ENCODE peak calls at places on chromosomes 16 and 17, in six cellular contexts. W is kidney epithelial cell, J is lower leg skin, U is choroid plexus epithelial cell, O is AG10803, B is lower lobe of right lung. T is an unnamed sample.
A peak's percentile ranks its signal among the peaks of the same experiment; 100 is the strongest.

GRCh38 chr16:31253642-31254045 is 6.1 kb upstream of the ITGAM start:
- DNase-seq in W (no peak), J (peak; percentile 57), U (peak; percentile 31), O (no peak), B (peak; percentile 77), T (no peak)

GRCh38 chr16:53913082-53913870 is 209.3 kb downstream of the FTO start:
- DNase-seq in W (no peak), J (peak; percentile 75), U (peak; percentile 93), O (peak; percentile 90), B (no peak), T (no peak)

GRCh38 chr16:50273888-50274770 is 7.8 kb downstream of the ADCY7 start:
- DNase-seq in W (no peak), J (no peak), U (no peak), O (no peak), B (peak; percentile 74), T (peak; percentile 76)

GRCh38 chr17:76046064-76046463 is 19.0 kb upstream of the EVPL start:
- DNase-seq in W (no peak), J (no peak), U (no peak), O (no peak), B (no peak), T (no peak)

GRCh38 chr17:66661411-66661843 is 173.5 kb upstream of the CACNG5 start:
- DNase-seq in W (peak; percentile 67), J (no peak), U (peak; percentile 38), O (peak; percentile 11), B (no peak), T (no peak)

GRCh38 chr16:21156767-21157467 is 1.6 kb upstream of the LDAF1 start:
- DNase-seq in W (peak; percentile 31), J (peak; percentile 43), U (peak; percentile 74), O (peak; percentile 81), B (no peak), T (no peak)

GRCh38 chr17:47717261-47717697 is 15.8 kb upstream of the TBX21 start:
- DNase-seq in W (no peak), J (no peak), U (no peak), O (no peak), B (no peak), T (no peak)

GRCh38 chr16:23847938-23848337 is 12.2 kb downstream of the PRKCB start:
- DNase-seq in W (no peak), J (no peak), U (no peak), O (no peak), B (no peak), T (no peak)

GRCh38 chr17:31598921-31599571 is 207.6 kb downstream of the RAB11FIP4 start:
- DNase-seq in W (no peak), J (no peak), U (peak; percentile 43), O (no peak), B (no peak), T (no peak)

GRCh38 chr17:41894791-41895331 is 23.9 kb downstream of the ACLY start:
- DNase-seq in W (peak; percentile 76), J (peak; percentile 32), U (peak; percentile 78), O (peak; percentile 84), B (no peak), T (no peak)

GRCh38 chr16:19001788-19002187 is 18.1 kb downstream of the TMC7 start:
- DNase-seq in W (no peak), J (no peak), U (no peak), O (peak; percentile 91), B (no peak), T (no peak)

GRCh38 chr17:10041287-10041612 is 136.2 kb upstream of the RCVRN start:
- DNase-seq in W (no peak), J (no peak), U (no peak), O (peak; percentile 27), B (no peak), T (no peak)

GRCh38 chr16:30457256-30457655 is 11.6 kb upstream of the SEPHS2 start:
- DNase-seq in W (no peak), J (no peak), U (no peak), O (no peak), B (no peak), T (no peak)

GRCh38 chr17:37642706-37643105 is 540 bp downstream of the DDX52 start:
- DNase-seq in W (no peak), J (no peak), U (peak; percentile 61), O (peak; percentile 40), B (no peak), T (no peak)

GRCh38 chr16:50137268-50137667 is 15.8 kb upstream of the TENT4B start:
- DNase-seq in W (no peak), J (no peak), U (no peak), O (no peak), B (no peak), T (no peak)

GRCh38 chr16:56316545-56316944 is 108.8 kb downstream of the AMFR start:
- DNase-seq in W (no peak), J (no peak), U (no peak), O (no peak), B (no peak), T (no peak)
- TF ChIP-seq CTCF in W (no peak), J (no peak), U (peak; percentile 3), O (no peak), B (no peak), T (no peak)

GRCh38 chr17:27879987-27880608 is 13.1 kb downstream of the LYRM9 start:
- DNase-seq in W (no peak), J (peak; percentile 25), U (peak; percentile 78), O (peak; percentile 51), B (peak; percentile 73), T (peak; percentile 74)
- TF ChIP-seq CTCF in W (peak; percentile 84), J (no peak), U (peak; percentile 91), O (peak; percentile 89), B (peak; percentile 82), T (peak; percentile 76)

DNA sequence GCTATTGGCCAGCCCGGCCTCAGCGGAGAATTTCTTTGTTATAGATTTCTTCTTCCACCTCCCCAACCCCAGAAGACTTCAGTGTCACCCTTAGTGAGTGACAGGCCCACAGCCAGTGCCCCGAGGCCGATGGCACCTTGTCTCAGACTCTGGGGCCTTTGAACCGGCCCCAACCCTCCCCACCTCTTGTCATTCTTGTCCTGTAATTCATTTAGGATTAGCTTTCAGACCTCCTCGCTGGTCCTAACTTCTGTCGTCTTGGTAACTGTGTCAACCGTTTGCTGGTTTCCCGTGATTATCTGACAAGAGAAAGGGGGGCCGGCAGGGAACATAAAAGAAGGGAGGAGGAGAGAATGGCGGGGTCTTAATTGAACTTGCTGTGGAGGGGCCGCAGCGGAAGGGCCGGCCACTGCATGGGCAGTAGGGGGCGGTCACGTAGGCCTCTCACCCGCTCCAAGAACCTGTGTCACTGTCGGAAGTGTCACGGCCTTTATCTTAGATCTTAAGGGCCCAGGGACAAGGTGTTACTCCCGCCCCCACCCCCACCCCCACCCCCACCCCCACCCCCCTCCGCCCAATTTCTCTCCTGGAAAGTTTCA is 46.5 kb upstream of the GSE1 start:
- DNase-seq in W (no peak), J (no peak), U (no peak), O (no peak), B (no peak), T (no peak)
- TF ChIP-seq CTCF in W (peak; percentile 27), J (no peak), U (no peak), O (no peak), B (no peak), T (no peak)

GRCh38 chr16:68668266-68668665 is 23.2 kb downstream of the CDH3 start:
- DNase-seq in W (peak; percentile 29), J (no peak), U (no peak), O (no peak), B (no peak), T (no peak)

GRCh38 chr16:68662035-68662434 is 16.9 kb downstream of the CDH3 start:
- DNase-seq in W (no peak), J (no peak), U (no peak), O (no peak), B (peak; percentile 0), T (no peak)

GRCh38 chr16:68664297-68664696 is 19.2 kb downstream of the CDH3 start:
- DNase-seq in W (no peak), J (no peak), U (no peak), O (no peak), B (no peak), T (no peak)

GRCh38 chr16:68665501-68665900 is 20.4 kb downstream of the CDH3 start:
- DNase-seq in W (peak; percentile 67), J (no peak), U (no peak), O (no peak), B (peak; percentile 4), T (no peak)
- TF ChIP-seq CTCF in W (no peak), J (no peak), U (no peak), O (no peak), B (no peak), T (no peak)

GRCh38 chr17:58269557-58270291 is 11.0 kb downstream of the MPO start:
- DNase-seq in W (no peak), J (no peak), U (no peak), O (no peak), B (no peak), T (no peak)

GRCh38 chr17:58268774-58269556 is 11.8 kb downstream of the MPO start:
- DNase-seq in W (no peak), J (no peak), U (no peak), O (no peak), B (no peak), T (peak; percentile 40)

GRCh38 chr17:58272367-58273280 is 8.1 kb downstream of the MPO start:
- DNase-seq in W (no peak), J (no peak), U (no peak), O (no peak), B (no peak), T (no peak)

GRCh38 chr17:58271532-58271931 is 9.2 kb downstream of the MPO start:
- DNase-seq in W (no peak), J (no peak), U (no peak), O (no peak), B (no peak), T (no peak)

GRCh38 chr17:58270476-58271290 is 10.1 kb downstream of the MPO start:
- DNase-seq in W (no peak), J (no peak), U (no peak), O (no peak), B (no peak), T (peak; percentile 47)
- TF ChIP-seq CTCF in W (peak; percentile 10), J (no peak), U (peak; percentile 27), O (no peak), B (no peak), T (peak; percentile 19)

GRCh38 chr16:10930755-10931093 is 11.5 kb downstream of the DEXI start:
- DNase-seq in W (no peak), J (no peak), U (no peak), O (no peak), B (no peak), T (peak; percentile 63)
- TF ChIP-seq CTCF in W (no peak), J (no peak), U (no peak), O (no peak), B (no peak), T (no peak)

GRCh38 chr17:81576621-81577277 is 24.6 kb upstream of the FAAP100 start:
- DNase-seq in W (no peak), J (no peak), U (peak; percentile 93), O (peak; percentile 75), B (no peak), T (no peak)
- TF ChIP-seq CTCF in W (peak; percentile 10), J (no peak), U (no peak), O (no peak), B (no peak), T (no peak)

DNA sequence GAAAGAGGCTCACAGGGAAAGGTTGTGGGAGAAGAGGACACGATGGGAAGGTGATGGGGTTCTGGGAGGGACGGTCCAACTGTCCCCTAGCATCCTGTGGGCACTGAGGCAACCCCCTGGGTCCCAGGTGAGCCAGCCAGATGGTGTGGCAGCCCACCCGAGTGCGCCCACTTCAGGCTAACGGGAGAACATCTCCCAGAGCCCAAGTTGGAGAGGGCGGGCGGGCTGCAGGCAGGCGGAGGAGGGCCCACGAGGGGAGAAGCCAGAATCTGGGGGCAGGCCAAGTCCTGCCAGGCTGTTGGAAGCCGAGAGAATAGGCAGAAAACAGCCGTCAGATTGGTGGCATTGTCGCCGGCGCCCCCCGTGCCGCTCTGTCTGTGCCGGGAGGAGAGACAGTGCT is 13.8 kb upstream of the ABCC3 start:
- DNase-seq in W (no peak), J (no peak), U (no peak), O (no peak), B (no peak), T (no peak)
- TF ChIP-seq CTCF in W (peak; percentile 25), J (no peak), U (peak; percentile 26), O (no peak), B (no peak), T (no peak)